ENCODE peak calls at places on chromosomes 2 and 18, in six cellular contexts. W is heart right ventricle; O is CD4-positive, alpha-beta T cell; S is thoracic aorta; Z is Calu3; D is IMR-90. K is an unnamed sample.

GRCh38 chr2:241904011-241904718 is 34.6 kb downstream of the RTP5 start:
- DNase-seq in W (no peak), O (no peak), S (no peak), Z (no peak), D (no peak), K (no peak)

GRCh38 chr2:174235680-174236079 is 12.7 kb downstream of the OLA1 start:
- DNase-seq in W (no peak), O (no peak), S (no peak), Z (no peak), D (peak; percentile 31), K (no peak)

GRCh38 chr2:229270551-229271410 is at the start of gene PID1:
- DNase-seq in W (peak; percentile 48), O (no peak), S (no peak), Z (peak; percentile 41), D (peak; percentile 5), K (peak; percentile 6)

GRCh38 chr2:67237288-67237687 is 159.8 kb upstream of the ETAA1 start:
- DNase-seq in W (no peak), O (no peak), S (no peak), Z (no peak), D (no peak), K (no peak)

GRCh38 chr2:121746071-121746578 is 9.3 kb upstream of the TSN start:
- DNase-seq in W (no peak), O (no peak), S (no peak), Z (no peak), D (no peak), K (peak; percentile 74)

GRCh38 chr2:240997856-240998705 is at the start of gene SNED1:
- DNase-seq in W (peak; percentile 90), O (peak; percentile 25), S (peak; percentile 66), Z (peak; percentile 84), D (peak; percentile 66), K (peak; percentile 37)

GRCh38 chr2:238260879-238261278 is 21.0 kb upstream of the HES6 start:
- DNase-seq in W (peak; percentile 49), O (no peak), S (no peak), Z (no peak), D (no peak), K (no peak)

GRCh38 chr2:62197017-62197586 is 1.2 kb downstream of the B3GNT2 start:
- DNase-seq in W (peak; percentile 23), O (no peak), S (no peak), Z (peak; percentile 15), D (no peak), K (no peak)

DNA sequence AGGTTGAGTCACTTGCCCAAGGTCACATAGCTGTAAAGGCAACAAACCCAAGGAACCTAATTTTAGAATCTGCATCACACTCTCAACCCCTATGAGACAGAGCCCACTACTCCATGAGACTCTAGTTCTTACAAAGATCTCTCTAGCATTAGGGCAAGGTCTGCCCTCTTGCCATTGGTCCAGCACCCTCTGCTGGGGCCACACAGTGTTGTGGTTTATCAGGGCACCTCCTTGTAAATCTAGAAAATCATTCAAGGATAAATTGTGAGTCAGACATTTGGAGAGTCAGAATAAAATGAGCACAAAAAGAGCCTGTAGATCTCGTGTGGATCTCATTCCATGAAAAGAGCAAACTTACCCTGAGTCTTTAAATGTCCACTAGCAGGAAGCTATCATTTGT is 91.2 kb downstream of the SLC8A1 start:
- DNase-seq in W (no peak), O (no peak), S (no peak), Z (peak; percentile 24), D (peak; percentile 31), K (peak; percentile 24)
- TF ChIP-seq CTCF in W (no peak), O (no peak), S (no peak), Z (no peak), D (peak; percentile 25), K (no peak)

GRCh38 chr2:196259507-196260481 is 88.4 kb upstream of the STK17B start:
- DNase-seq in W (no peak), O (no peak), S (no peak), Z (no peak), D (peak; percentile 94), K (peak; percentile 97)
- TF ChIP-seq CTCF in W (no peak), O (no peak), S (no peak), Z (no peak), D (no peak), K (no peak)

GRCh38 chr2:169572189-169572588 is 1.5 kb downstream of the FASTKD1 start:
- DNase-seq in W (no peak), O (no peak), S (no peak), Z (no peak), D (no peak), K (no peak)
- TF ChIP-seq CTCF in W (no peak), O (no peak), S (no peak), Z (no peak), D (no peak), K (no peak)

GRCh38 chr2:128637481-128638155 is 318.9 kb upstream of the HS6ST1 start:
- DNase-seq in W (no peak), O (no peak), S (no peak), Z (no peak), D (no peak), K (no peak)
- TF ChIP-seq CTCF in W (no peak), O (no peak), S (no peak), Z (no peak), D (no peak), K (no peak)

GRCh38 chr18:31511098-31511497 is 13.1 kb downstream of the DSG2 start:
- DNase-seq in W (no peak), O (no peak), S (no peak), Z (no peak), D (no peak), K (no peak)
- TF ChIP-seq CTCF in W (peak; percentile 9), O (no peak), S (no peak), Z (no peak), D (no peak), K (peak; percentile 18)

DNA sequence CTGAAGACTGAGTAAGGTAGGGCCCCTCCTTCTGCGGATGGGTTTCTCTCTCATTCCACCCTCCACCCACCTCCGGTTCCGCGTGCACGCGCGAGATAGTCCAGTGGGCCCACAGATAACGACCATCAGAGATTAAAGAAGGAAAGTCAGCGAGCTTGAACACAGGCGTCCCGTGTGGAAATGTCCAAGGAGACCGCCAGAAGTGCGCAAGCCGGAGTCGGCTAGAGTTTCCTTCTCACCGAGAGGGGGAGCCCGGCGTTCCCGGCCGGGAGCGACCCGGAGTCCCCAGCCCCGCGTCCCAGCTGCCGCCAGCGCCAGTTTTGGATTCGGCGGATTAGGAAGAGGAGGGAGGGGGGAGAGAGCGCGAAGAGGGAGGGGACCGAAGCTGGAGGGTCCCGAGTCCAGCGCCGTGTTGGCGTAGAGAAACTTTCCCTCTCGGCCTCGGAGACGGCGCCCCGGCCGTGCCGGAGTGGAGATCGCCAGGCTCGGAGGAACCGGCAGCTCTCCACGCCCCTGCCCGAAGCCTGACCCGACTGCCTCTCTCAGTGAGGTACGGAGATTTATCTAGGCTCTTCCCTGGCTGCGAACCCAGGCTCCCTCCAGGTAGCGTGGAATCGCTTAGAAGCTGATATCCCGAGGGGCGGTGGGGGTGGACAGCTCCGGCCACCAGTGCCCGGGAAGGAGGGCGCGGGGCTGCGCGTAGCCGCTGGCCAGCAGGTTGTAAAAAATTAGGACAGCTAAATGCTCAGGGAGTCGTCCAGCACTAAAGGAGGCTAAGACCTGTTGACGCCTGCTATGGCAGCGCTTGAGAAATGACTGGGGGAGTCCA is at the start of gene GULP1:
- DNase-seq in W (peak; percentile 69), O (no peak), S (no peak), Z (peak; percentile 82), D (peak; percentile 75), K (peak; percentile 33)
- TF ChIP-seq CTCF in W (peak; percentile 67), O (no peak), S (peak; percentile 72), Z (peak; percentile 73), D (peak; percentile 65), K (peak; percentile 87)

GRCh38 chr2:219206442-219207253 is at the start of gene ZFAND2B:
- DNase-seq in W (peak; percentile 96), O (peak; percentile 93), S (peak; percentile 72), Z (peak; percentile 97), D (peak; percentile 88), K (peak; percentile 81)
- TF ChIP-seq CTCF in W (no peak), O (no peak), S (peak; percentile 33), Z (no peak), D (no peak), K (peak; percentile 2)

GRCh38 chr2:111100765-111101162 is 19.9 kb upstream of the BCL2L11 start:
- DNase-seq in W (no peak), O (no peak), S (no peak), Z (no peak), D (no peak), K (peak; percentile 68)
- TF ChIP-seq CTCF in W (no peak), O (no peak), S (no peak), Z (no peak), D (no peak), K (peak; percentile 15)

GRCh38 chr2:86621290-86621943 is 2.2 kb downstream of the RNF103 start:
- DNase-seq in W (no peak), O (no peak), S (no peak), Z (no peak), D (peak; percentile 15), K (no peak)
- TF ChIP-seq CTCF in W (no peak), O (no peak), S (no peak), Z (no peak), D (peak; percentile 2), K (no peak)

K was measured in bronchial epithelial cell.